ENCODE peak calls at places on chromosomes 16 and 17, in six cellular contexts. U is mesendoderm, T is H1, O is IMR-90, C is neuronal stem cell, N is H9. A is an unnamed sample. For H3K4me1, the result is how much of the 10 kb centered on the place peaks cover.

GRCh38 chr16:85955566-85955965 is 56.6 kb downstream of the IRF8 start:
- DNase-seq in N (no peak), U (no peak), T (no peak), O (no peak), C (no peak), A (no peak)

GRCh38 chr17:3691539-3692166 is 4.3 kb downstream of the P2RX5 start:
- DNase-seq in O (no peak), C (no peak), U (peak), T (no peak), N (peak), A (no peak)

GRCh38 chr17:75010683-75011406 is 1.6 kb upstream of the MRPL58 start:
- DNase-seq in N (peak), O (peak), C (no peak), U (peak), T (no peak), A (peak)

GRCh38 chr17:27882162-27882840 is 10.9 kb downstream of the LYRM9 start:
- DNase-seq in O (no peak), T (no peak), U (no peak), C (no peak), N (no peak), A (no peak)

GRCh38 chr16:66588981-66589713 is 9.9 kb downstream of the CMTM2 start:
- DNase-seq in T (no peak), C (no peak), N (peak), O (peak), U (peak), A (peak)

GRCh38 chr17:82935944-82936767 is 96.3 kb upstream of the ZNF750 start:
- DNase-seq in C (no peak), N (no peak), U (no peak), O (no peak), T (no peak), A (no peak)

GRCh38 chr17:30517786-30518185 is 40.6 kb downstream of the GOSR1 start:
- DNase-seq in N (no peak), C (no peak), O (no peak), T (no peak), U (no peak), A (peak)

GRCh38 chr16:52613508-52613907 is 66.6 kb upstream of the TOX3 start:
- DNase-seq in U (no peak), N (no peak), T (no peak), O (no peak), C (no peak), A (no peak)

GRCh38 chr17:55624789-55625433 is 97.8 kb downstream of the TMEM100 start:
- DNase-seq in C (no peak), U (no peak), N (no peak), T (no peak), O (no peak), A (no peak)

GRCh38 chr17:48592097-48592496 is 1.5 kb downstream of the HOXB5 start:
- DNase-seq in T (no peak), N (no peak), U (no peak), C (no peak), O (peak), A (no peak)

GRCh38 chr17:32320847-32321246 is 21.1 kb downstream of the C17orf75 start:
- DNase-seq in C (no peak), O (no peak), N (peak), U (no peak), T (no peak), A (no peak)

GRCh38 chr16:46733319-46733830 is 14.8 kb downstream of the MYLK3 start:
- DNase-seq in U (no peak), C (no peak), N (no peak), T (no peak), O (no peak), A (no peak)

GRCh38 chr17:75428775-75429469 is 23.4 kb upstream of the GRB2 start:
- DNase-seq in C (no peak), U (no peak), T (no peak), N (no peak), O (peak), A (peak)

GRCh38 chr17:58329808-58330543 is 1.4 kb upstream of the TSPOAP1 start:
- DNase-seq in C (no peak), N (no peak), U (no peak), O (no peak), T (no peak), A (no peak)

GRCh38 chr17:65055708-65056638 is 567 bp downstream of the GNA13 start:
- DNase-seq in T (no peak), C (no peak), N (peak), U (peak), O (peak), A (peak)

GRCh38 chr16:566475-567361 is at the start of gene NHLRC4:
- DNase-seq in U (peak), O (peak), N (peak), C (no peak), T (no peak), A (peak)

GRCh38 chr16:47019563-47019962 is 46.1 kb upstream of the DNAJA2 start:
- DNase-seq in O (no peak), T (no peak), U (no peak), C (no peak), N (no peak), A (peak)

GRCh38 chr16:89697161-89697615 is 4.3 kb downstream of the SPATA2L start:
- DNase-seq in O (no peak), C (no peak), N (no peak), U (no peak), T (no peak), A (no peak)

GRCh38 chr17:57927048-57927723 is 28.0 kb downstream of the CUEDC1 start:
- DNase-seq in C (peak), O (peak), U (peak), T (no peak), N (no peak), A (no peak)

GRCh38 chr17:63442074-63442473 is 4.0 kb downstream of the CYB561 start:
- DNase-seq in N (no peak), O (no peak), T (no peak), U (no peak), C (no peak), A (no peak)

GRCh38 chr16:28082624-28083023 is 19.1 kb upstream of the GSG1L start:
- DNase-seq in U (no peak), T (no peak), O (no peak), C (no peak), N (no peak), A (no peak)

GRCh38 chr17:77693776-77694175 is 264.7 kb upstream of the TNRC6C start:
- DNase-seq in N (peak), T (no peak), U (no peak), C (no peak), O (no peak), A (no peak)

GRCh38 chr17:73293480-73293911 is 18.3 kb downstream of the CDC42EP4 start:
- DNase-seq in C (no peak), O (peak), T (no peak), N (no peak), U (no peak), A (peak)

GRCh38 chr16:85608515-85608885 is 4.6 kb upstream of the GSE1 start:
- DNase-seq in U (no peak), O (no peak), N (no peak), T (no peak), C (no peak), A (no peak)

GRCh38 chr17:79082311-79083190 is 7.9 kb downstream of the ENGASE start:
- DNase-seq in O (peak), C (peak), U (peak), T (no peak), N (peak), A (peak)

GRCh38 chr16:87041286-87041685 is 275.9 kb downstream of the C16orf95 start:
- DNase-seq in U (no peak), O (no peak), C (no peak), N (no peak), T (no peak), A (no peak)

GRCh38 chr17:48506246-48506645 is 24.6 kb downstream of the HOXB1 start:
- DNase-seq in C (no peak), U (no peak), T (no peak), O (no peak), N (no peak), A (no peak)

GRCh38 chr16:13733561-13733960 is 186.4 kb upstream of the ERCC4 start:
- DNase-seq in T (no peak), C (no peak), U (no peak), O (no peak), N (no peak), A (no peak)

GRCh38 chr17:8162232-8162996 is at the start of gene VAMP2:
- DNase-seq in O (peak), C (no peak), N (peak), U (peak), T (no peak), A (peak)
- H3K4me1 ChIP-seq in O (under half), C (under half), N (under half), U (under half), T (under half), A (under half)

DNA sequence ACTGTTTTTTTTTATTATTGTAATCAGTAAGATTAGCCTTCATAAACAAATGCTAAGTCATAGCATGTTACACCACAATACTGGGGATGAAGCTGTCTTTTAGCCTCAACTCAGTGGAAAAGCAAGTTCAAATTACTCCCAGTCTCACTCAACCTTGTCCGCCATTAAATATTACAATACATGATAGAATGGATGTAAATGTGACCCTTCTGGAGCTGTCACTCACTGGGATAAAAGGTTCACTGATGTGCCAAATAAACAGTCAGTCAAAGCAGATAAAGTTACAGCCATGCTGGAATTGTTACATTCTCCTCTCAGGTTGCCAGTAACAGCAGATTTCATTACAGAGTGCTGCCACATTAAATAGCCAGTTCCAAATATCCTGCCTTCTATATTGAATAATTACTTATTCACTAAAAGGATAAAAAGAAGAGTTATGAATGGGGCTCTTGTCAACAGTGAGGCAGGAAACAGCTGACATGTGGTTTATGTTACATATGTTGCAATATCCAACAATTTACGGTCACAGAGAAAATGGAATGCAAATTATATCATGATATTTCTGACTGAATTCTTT is 53.4 kb downstream of the BRIP1 start:
- DNase-seq in O (peak), U (no peak), C (no peak), N (no peak), T (no peak), A (peak)
- H2BK15ac ChIP-seq in O (peak), U (no peak), C (no peak), N (no peak), T (no peak), A (no peak)

GRCh38 chr17:81403040-81403467 is 7.8 kb downstream of the BAHCC1 start:
- DNase-seq in U (peak), N (no peak), C (no peak), T (no peak), O (peak), A (peak)

GRCh38 chr17:81403671-81404534 is 8.6 kb downstream of the BAHCC1 start:
- DNase-seq in O (no peak), N (no peak), U (peak), T (no peak), C (no peak), A (peak)

GRCh38 chr17:81405382-81406005 is 10.2 kb downstream of the BAHCC1 start:
- DNase-seq in U (no peak), N (no peak), O (no peak), C (no peak), T (no peak), A (peak)

GRCh38 chr17:81406117-81406953 is 11.1 kb downstream of the BAHCC1 start:
- DNase-seq in U (no peak), T (no peak), C (no peak), N (no peak), O (no peak), A (peak)

GRCh38 chr17:81404557-81405165 is 9.4 kb downstream of the BAHCC1 start:
- DNase-seq in T (no peak), O (no peak), C (no peak), N (no peak), U (no peak), A (no peak)
- H3K4me1 ChIP-seq in T (under half), O (under half), C (under half), N (under half), U (under half), A (half or more)

DNA sequence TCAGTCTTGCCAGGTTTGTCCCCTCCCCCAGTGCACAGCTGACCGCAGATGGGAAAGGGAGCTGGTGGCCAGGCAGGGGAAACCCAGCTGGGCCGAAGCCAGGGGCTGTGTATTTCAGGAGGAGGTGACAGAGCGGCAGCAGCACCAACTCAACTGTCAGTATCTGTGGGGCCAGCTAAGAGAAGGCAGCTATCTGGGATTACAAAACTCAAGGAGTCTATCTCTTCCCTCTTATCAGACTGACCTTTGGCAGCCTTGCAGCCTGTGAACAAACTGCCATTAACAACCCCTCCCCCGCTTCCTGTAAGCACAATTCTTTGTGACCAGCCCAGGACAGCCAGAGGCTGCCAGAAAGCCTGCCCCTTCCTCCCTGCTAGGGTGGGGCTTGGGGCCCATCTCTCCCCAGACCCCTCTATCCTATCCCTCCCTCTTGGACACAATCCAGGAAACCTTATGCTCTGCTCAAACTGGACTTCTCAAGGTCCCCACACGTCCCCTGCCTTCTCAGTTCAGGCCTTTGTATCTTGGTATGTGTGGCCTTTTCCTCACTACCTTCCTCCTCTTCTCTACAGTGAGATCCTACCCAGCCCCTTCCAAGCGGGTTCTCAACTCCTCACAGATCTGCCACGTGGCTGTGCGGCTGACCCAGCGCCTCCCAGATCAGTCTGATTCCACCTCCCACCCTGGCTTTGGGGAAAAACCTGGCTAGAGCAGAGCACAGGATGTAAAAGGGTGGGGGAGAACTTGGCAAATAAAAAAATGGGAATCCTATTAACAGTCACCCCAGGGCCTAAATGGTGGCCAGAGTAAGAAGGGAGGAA is 10.5 kb downstream of the ST3GAL2 start:
- DNase-seq in U (peak), N (peak), O (peak), C (no peak), T (no peak), A (peak)
- H2BK15ac ChIP-seq in U (no peak), N (no peak), O (peak), C (peak), T (peak), A (peak)

DNA sequence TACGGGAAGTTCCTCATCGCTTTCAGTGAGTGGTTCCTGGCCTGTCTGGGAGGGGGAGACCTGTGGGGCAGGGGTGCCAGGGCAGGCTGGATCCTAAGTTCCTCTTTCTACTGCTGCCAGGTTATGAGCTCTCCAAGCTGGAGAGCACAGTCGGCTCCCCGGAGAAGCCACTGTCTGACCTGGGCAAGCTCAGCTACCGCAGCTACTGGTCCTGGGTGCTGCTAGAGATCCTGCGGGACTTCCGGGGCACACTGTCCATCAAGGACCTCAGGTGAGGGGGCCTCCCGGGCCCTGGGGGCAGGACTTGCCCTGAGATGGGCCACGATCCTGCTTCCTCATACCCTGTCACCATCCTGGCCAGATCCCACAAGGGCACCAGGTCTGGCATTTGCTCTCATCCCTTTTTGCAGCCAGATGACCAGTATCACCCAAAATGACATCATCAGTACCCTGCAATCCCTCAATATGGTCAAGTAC is 5.2 kb downstream of the PRSS8 start:
- DNase-seq in U (no peak), N (no peak), C (no peak), T (no peak), O (no peak), A (no peak)
- H3K4me1 ChIP-seq in U (under half), N (under half), C (under half), T (under half), O (under half), A (under half)

DNA sequence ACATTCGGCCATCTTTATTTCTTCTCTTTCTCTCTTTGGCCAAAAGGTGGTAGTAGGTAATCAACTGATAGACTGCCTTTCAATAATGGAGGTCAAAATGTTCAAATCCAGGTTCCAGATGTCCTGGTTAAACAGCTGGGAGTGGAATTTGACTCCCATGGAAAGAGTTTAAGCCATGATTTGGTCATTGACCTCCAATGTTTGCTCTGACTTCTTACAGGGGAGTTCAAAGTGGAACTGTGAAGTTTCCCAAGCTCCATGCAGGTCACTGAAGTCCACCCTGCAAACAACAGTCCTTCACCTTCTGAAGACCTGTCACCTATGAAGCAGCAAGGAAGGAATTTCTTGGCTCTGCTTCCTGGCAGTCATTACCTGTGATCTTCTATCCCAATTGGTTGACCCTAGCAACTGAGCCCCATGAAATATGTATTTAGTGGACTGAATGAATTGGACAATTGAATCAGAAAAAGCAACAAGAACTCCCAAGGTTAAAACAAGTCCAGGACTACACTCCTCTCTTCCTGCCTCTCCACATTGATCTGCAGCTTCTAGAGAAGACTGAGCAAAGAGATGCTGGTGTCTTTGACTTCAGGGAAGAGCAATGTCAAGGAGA is 28.0 kb upstream of the SOX9 start:
- DNase-seq in T (no peak), C (no peak), N (no peak), U (no peak), O (no peak), A (no peak)
- H2BK15ac ChIP-seq in T (no peak), C (no peak), N (no peak), U (no peak), O (no peak), A (no peak)

DNA sequence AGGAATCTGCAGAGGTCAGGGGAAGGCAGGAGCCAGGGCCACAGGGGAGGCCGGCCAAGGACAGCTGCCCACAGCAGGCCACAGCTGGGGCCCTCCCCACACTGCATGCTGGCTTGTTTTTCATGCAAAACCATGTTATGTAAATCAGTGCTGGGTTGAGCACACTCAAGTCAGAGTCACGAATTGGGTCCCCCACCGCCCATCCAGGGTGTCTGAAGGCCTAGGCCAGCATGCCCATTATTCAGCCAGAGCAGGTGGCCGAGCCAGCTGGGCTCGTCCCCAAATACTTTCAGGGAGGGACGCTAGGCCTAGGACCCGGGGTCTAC is 51.2 kb upstream of the TOB1 start:
- DNase-seq in U (no peak), T (no peak), O (no peak), N (peak), C (no peak), A (no peak)
- H3K4me1 ChIP-seq in U (under half), T (under half), O (under half), N (under half), C (under half), A (under half)

DNA sequence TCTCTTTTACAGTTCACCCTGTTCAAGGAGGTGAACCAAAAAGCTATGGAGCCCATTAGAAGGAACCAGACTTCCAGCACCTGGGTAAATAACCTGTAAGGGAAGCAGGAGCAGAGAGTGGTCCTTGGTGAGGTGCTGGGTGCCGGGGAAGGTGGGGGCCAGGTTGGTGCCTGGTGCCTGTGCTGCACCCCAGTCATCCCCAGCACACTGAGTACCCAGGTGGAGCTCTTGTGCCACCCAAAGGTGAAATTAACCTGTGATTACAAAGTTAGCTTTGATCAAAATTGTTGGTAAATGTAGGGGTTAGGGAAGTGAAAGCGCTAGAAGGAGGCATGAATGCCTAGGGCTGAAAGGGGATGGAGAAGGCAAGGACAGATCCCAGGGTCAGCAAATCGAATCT is 58.6 kb downstream of the CDRT4 start:
- DNase-seq in T (no peak), N (no peak), C (no peak), U (no peak), O (no peak), A (no peak)
- H2BK15ac ChIP-seq in T (no peak), N (no peak), C (no peak), U (no peak), O (peak), A (peak)

GRCh38 chr17:7236808-7237207 is 2.4 kb downstream of the PHF23 start:
- DNase-seq in O (no peak), T (no peak), U (no peak), N (no peak), C (no peak), A (no peak)
- H3K4me1 ChIP-seq in O (under half), T (under half), U (under half), N (under half), C (under half), A (under half)

A was measured in mesenchymal stem cell.